ENCODE peak calls at places on chromosomes 4 and X, in ten cellular contexts. One of them, this sample, is unnamed.

GRCh38 chr4:115918149-115918548 is 804.7 kb upstream of the NDST4 start:
- DNase-seq in activated T-cell treated with anti-CD3 and anti-CD28 coated beads, Interleukin-2, amount 50 U/mL, for 72 hours: no peak
- DNase-seq in NCI-H2081: no peak
- DNase-seq in lung microvascular endothelial cell: no peak
- DNase-seq in nephron progenitor cell: no peak
- DNase-seq in NCI-H1092 treated with DMSO at 0.1 percent for 48 hours: no peak
- DNase-seq in stimulated activated CD4-positive, alpha-beta T cell treated with anti-CD3 and anti-CD28 coated beads, Interleukin-2, amount 100 ng/mL, for 48 hours: no peak
- DNase-seq in H9: no peak
- DNase-seq in stimulated activated CD8-positive, alpha-beta memory T cell treated with anti-CD3 and anti-CD28 coated beads, Interleukin-15, amount 100 ng/mL, for 4 hours: no peak
- DNase-seq in endothelial cell of umbilical vein: no peak
- DNase-seq in this sample: no peak

GRCh38 chr4:148634476-148634875 is 192.3 kb upstream of the NR3C2 start:
- DNase-seq in stimulated activated CD8-positive, alpha-beta memory T cell treated with anti-CD3 and anti-CD28 coated beads, Interleukin-15, amount 100 ng/mL, for 4 hours: no peak
- DNase-seq in NCI-H2081: no peak
- DNase-seq in H9: no peak
- DNase-seq in NCI-H1092 treated with DMSO at 0.1 percent for 48 hours: no peak
- DNase-seq in endothelial cell of umbilical vein: no peak
- DNase-seq in nephron progenitor cell: no peak
- DNase-seq in activated T-cell treated with anti-CD3 and anti-CD28 coated beads, Interleukin-2, amount 50 U/mL, for 72 hours: no peak
- DNase-seq in stimulated activated CD4-positive, alpha-beta T cell treated with anti-CD3 and anti-CD28 coated beads, Interleukin-2, amount 100 ng/mL, for 48 hours: no peak
- DNase-seq in lung microvascular endothelial cell: no peak
- DNase-seq in this sample: no peak

GRCh38 chrX:72131317-72132294 is at the start of gene RTL5:
- DNase-seq in NCI-H1092 treated with DMSO at 0.1 percent for 48 hours: peak
- DNase-seq in stimulated activated CD8-positive, alpha-beta memory T cell treated with anti-CD3 and anti-CD28 coated beads, Interleukin-15, amount 100 ng/mL, for 4 hours: peak
- DNase-seq in activated T-cell treated with anti-CD3 and anti-CD28 coated beads, Interleukin-2, amount 50 U/mL, for 72 hours: peak
- DNase-seq in lung microvascular endothelial cell: peak
- DNase-seq in NCI-H2081: peak
- DNase-seq in H9: peak
- DNase-seq in nephron progenitor cell: peak
- DNase-seq in stimulated activated CD4-positive, alpha-beta T cell treated with anti-CD3 and anti-CD28 coated beads, Interleukin-2, amount 100 ng/mL, for 48 hours: peak
- DNase-seq in endothelial cell of umbilical vein: peak
- DNase-seq in this sample: peak

GRCh38 chr4:20428410-20429160 is 176.9 kb downstream of the SLIT2 start:
- DNase-seq in lung microvascular endothelial cell: no peak
- DNase-seq in endothelial cell of umbilical vein: no peak
- DNase-seq in stimulated activated CD4-positive, alpha-beta T cell treated with anti-CD3 and anti-CD28 coated beads, Interleukin-2, amount 100 ng/mL, for 48 hours: no peak
- DNase-seq in NCI-H2081: peak
- DNase-seq in stimulated activated CD8-positive, alpha-beta memory T cell treated with anti-CD3 and anti-CD28 coated beads, Interleukin-15, amount 100 ng/mL, for 4 hours: no peak
- DNase-seq in nephron progenitor cell: no peak
- DNase-seq in NCI-H1092 treated with DMSO at 0.1 percent for 48 hours: peak
- DNase-seq in H9: no peak
- DNase-seq in activated T-cell treated with anti-CD3 and anti-CD28 coated beads, Interleukin-2, amount 50 U/mL, for 72 hours: no peak
- DNase-seq in this sample: no peak

GRCh38 chrX:18401848-18402213 is 23.6 kb upstream of the CDKL5 start:
- DNase-seq in endothelial cell of umbilical vein: no peak
- DNase-seq in NCI-H2081: no peak
- DNase-seq in activated T-cell treated with anti-CD3 and anti-CD28 coated beads, Interleukin-2, amount 50 U/mL, for 72 hours: no peak
- DNase-seq in nephron progenitor cell: no peak
- DNase-seq in H9: no peak
- DNase-seq in NCI-H1092 treated with DMSO at 0.1 percent for 48 hours: no peak
- DNase-seq in lung microvascular endothelial cell: no peak
- DNase-seq in stimulated activated CD4-positive, alpha-beta T cell treated with anti-CD3 and anti-CD28 coated beads, Interleukin-2, amount 100 ng/mL, for 48 hours: no peak
- DNase-seq in stimulated activated CD8-positive, alpha-beta memory T cell treated with anti-CD3 and anti-CD28 coated beads, Interleukin-15, amount 100 ng/mL, for 4 hours: no peak
- DNase-seq in this sample: no peak

GRCh38 chr4:82223715-82224114 is 150.1 kb downstream of the HNRNPD start:
- DNase-seq in stimulated activated CD4-positive, alpha-beta T cell treated with anti-CD3 and anti-CD28 coated beads, Interleukin-2, amount 100 ng/mL, for 48 hours: no peak
- DNase-seq in activated T-cell treated with anti-CD3 and anti-CD28 coated beads, Interleukin-2, amount 50 U/mL, for 72 hours: no peak
- DNase-seq in NCI-H2081: no peak
- DNase-seq in stimulated activated CD8-positive, alpha-beta memory T cell treated with anti-CD3 and anti-CD28 coated beads, Interleukin-15, amount 100 ng/mL, for 4 hours: no peak
- DNase-seq in endothelial cell of umbilical vein: no peak
- DNase-seq in lung microvascular endothelial cell: no peak
- DNase-seq in H9: peak
- DNase-seq in nephron progenitor cell: no peak
- DNase-seq in NCI-H1092 treated with DMSO at 0.1 percent for 48 hours: no peak
- DNase-seq in this sample: no peak

GRCh38 chr4:103075435-103075893 is 1.1 kb downstream of the SLC9B2 start:
- DNase-seq in nephron progenitor cell: no peak
- DNase-seq in NCI-H1092 treated with DMSO at 0.1 percent for 48 hours: peak
- DNase-seq in activated T-cell treated with anti-CD3 and anti-CD28 coated beads, Interleukin-2, amount 50 U/mL, for 72 hours: no peak
- DNase-seq in lung microvascular endothelial cell: peak
- DNase-seq in NCI-H2081: no peak
- DNase-seq in endothelial cell of umbilical vein: peak
- DNase-seq in H9: no peak
- DNase-seq in stimulated activated CD8-positive, alpha-beta memory T cell treated with anti-CD3 and anti-CD28 coated beads, Interleukin-15, amount 100 ng/mL, for 4 hours: no peak
- DNase-seq in stimulated activated CD4-positive, alpha-beta T cell treated with anti-CD3 and anti-CD28 coated beads, Interleukin-2, amount 100 ng/mL, for 48 hours: no peak
- DNase-seq in this sample: no peak

GRCh38 chr4:182137343-182137742 is 105.9 kb upstream of the TENM3 start:
- DNase-seq in NCI-H1092 treated with DMSO at 0.1 percent for 48 hours: no peak
- DNase-seq in stimulated activated CD4-positive, alpha-beta T cell treated with anti-CD3 and anti-CD28 coated beads, Interleukin-2, amount 100 ng/mL, for 48 hours: no peak
- DNase-seq in NCI-H2081: no peak
- DNase-seq in stimulated activated CD8-positive, alpha-beta memory T cell treated with anti-CD3 and anti-CD28 coated beads, Interleukin-15, amount 100 ng/mL, for 4 hours: no peak
- DNase-seq in endothelial cell of umbilical vein: no peak
- DNase-seq in activated T-cell treated with anti-CD3 and anti-CD28 coated beads, Interleukin-2, amount 50 U/mL, for 72 hours: no peak
- DNase-seq in nephron progenitor cell: no peak
- DNase-seq in H9: no peak
- DNase-seq in lung microvascular endothelial cell: no peak
- DNase-seq in this sample: no peak

GRCh38 chrX:145213504-145213903 is 33.8 kb upstream of the SPANXN1 start:
- DNase-seq in stimulated activated CD8-positive, alpha-beta memory T cell treated with anti-CD3 and anti-CD28 coated beads, Interleukin-15, amount 100 ng/mL, for 4 hours: no peak
- DNase-seq in nephron progenitor cell: peak
- DNase-seq in endothelial cell of umbilical vein: no peak
- DNase-seq in NCI-H1092 treated with DMSO at 0.1 percent for 48 hours: peak
- DNase-seq in activated T-cell treated with anti-CD3 and anti-CD28 coated beads, Interleukin-2, amount 50 U/mL, for 72 hours: peak
- DNase-seq in H9: no peak
- DNase-seq in NCI-H2081: no peak
- DNase-seq in lung microvascular endothelial cell: peak
- DNase-seq in stimulated activated CD4-positive, alpha-beta T cell treated with anti-CD3 and anti-CD28 coated beads, Interleukin-2, amount 100 ng/mL, for 48 hours: peak
- DNase-seq in this sample: no peak

GRCh38 chr4:89572224-89572858 is 264.6 kb downstream of the SNCA start:
- DNase-seq in activated T-cell treated with anti-CD3 and anti-CD28 coated beads, Interleukin-2, amount 50 U/mL, for 72 hours: no peak
- DNase-seq in endothelial cell of umbilical vein: peak
- DNase-seq in stimulated activated CD8-positive, alpha-beta memory T cell treated with anti-CD3 and anti-CD28 coated beads, Interleukin-15, amount 100 ng/mL, for 4 hours: no peak
- DNase-seq in lung microvascular endothelial cell: peak
- DNase-seq in NCI-H1092 treated with DMSO at 0.1 percent for 48 hours: peak
- DNase-seq in NCI-H2081: peak
- DNase-seq in stimulated activated CD4-positive, alpha-beta T cell treated with anti-CD3 and anti-CD28 coated beads, Interleukin-2, amount 100 ng/mL, for 48 hours: no peak
- DNase-seq in H9: no peak
- DNase-seq in nephron progenitor cell: no peak
- DNase-seq in this sample: no peak

GRCh38 chr4:99507762-99508161 is 3.1 kb upstream of the C4orf17 start:
- DNase-seq in lung microvascular endothelial cell: no peak
- DNase-seq in stimulated activated CD8-positive, alpha-beta memory T cell treated with anti-CD3 and anti-CD28 coated beads, Interleukin-15, amount 100 ng/mL, for 4 hours: no peak
- DNase-seq in NCI-H1092 treated with DMSO at 0.1 percent for 48 hours: no peak
- DNase-seq in stimulated activated CD4-positive, alpha-beta T cell treated with anti-CD3 and anti-CD28 coated beads, Interleukin-2, amount 100 ng/mL, for 48 hours: no peak
- DNase-seq in NCI-H2081: no peak
- DNase-seq in activated T-cell treated with anti-CD3 and anti-CD28 coated beads, Interleukin-2, amount 50 U/mL, for 72 hours: peak
- DNase-seq in H9: no peak
- DNase-seq in nephron progenitor cell: no peak
- DNase-seq in endothelial cell of umbilical vein: no peak
- DNase-seq in this sample: no peak

GRCh38 chrX:73979551-73980131 is 324.3 kb upstream of the ZCCHC13 start:
- DNase-seq in activated T-cell treated with anti-CD3 and anti-CD28 coated beads, Interleukin-2, amount 50 U/mL, for 72 hours: no peak
- DNase-seq in NCI-H2081: no peak
- DNase-seq in stimulated activated CD8-positive, alpha-beta memory T cell treated with anti-CD3 and anti-CD28 coated beads, Interleukin-15, amount 100 ng/mL, for 4 hours: no peak
- DNase-seq in stimulated activated CD4-positive, alpha-beta T cell treated with anti-CD3 and anti-CD28 coated beads, Interleukin-2, amount 100 ng/mL, for 48 hours: no peak
- DNase-seq in nephron progenitor cell: no peak
- DNase-seq in NCI-H1092 treated with DMSO at 0.1 percent for 48 hours: no peak
- DNase-seq in H9: no peak
- DNase-seq in lung microvascular endothelial cell: no peak
- DNase-seq in endothelial cell of umbilical vein: peak
- DNase-seq in this sample: no peak

GRCh38 chr4:8323947-8324555 is 54.5 kb downstream of the HTRA3 start:
- DNase-seq in stimulated activated CD8-positive, alpha-beta memory T cell treated with anti-CD3 and anti-CD28 coated beads, Interleukin-15, amount 100 ng/mL, for 4 hours: no peak
- DNase-seq in endothelial cell of umbilical vein: no peak
- DNase-seq in stimulated activated CD4-positive, alpha-beta T cell treated with anti-CD3 and anti-CD28 coated beads, Interleukin-2, amount 100 ng/mL, for 48 hours: no peak
- DNase-seq in lung microvascular endothelial cell: no peak
- DNase-seq in H9: peak
- DNase-seq in nephron progenitor cell: no peak
- DNase-seq in NCI-H1092 treated with DMSO at 0.1 percent for 48 hours: no peak
- DNase-seq in NCI-H2081: no peak
- DNase-seq in activated T-cell treated with anti-CD3 and anti-CD28 coated beads, Interleukin-2, amount 50 U/mL, for 72 hours: no peak
- DNase-seq in this sample: no peak

GRCh38 chr4:108049406-108049805 is 59.7 kb downstream of the HADH start:
- DNase-seq in NCI-H1092 treated with DMSO at 0.1 percent for 48 hours: no peak
- DNase-seq in NCI-H2081: no peak
- DNase-seq in nephron progenitor cell: no peak
- DNase-seq in activated T-cell treated with anti-CD3 and anti-CD28 coated beads, Interleukin-2, amount 50 U/mL, for 72 hours: no peak
- DNase-seq in stimulated activated CD4-positive, alpha-beta T cell treated with anti-CD3 and anti-CD28 coated beads, Interleukin-2, amount 100 ng/mL, for 48 hours: no peak
- DNase-seq in H9: no peak
- DNase-seq in stimulated activated CD8-positive, alpha-beta memory T cell treated with anti-CD3 and anti-CD28 coated beads, Interleukin-15, amount 100 ng/mL, for 4 hours: no peak
- DNase-seq in lung microvascular endothelial cell: no peak
- DNase-seq in endothelial cell of umbilical vein: no peak
- DNase-seq in this sample: no peak

This sample was measured in neuronal stem cell.